ENCODE peak calls at places on chromosomes 11 and 22, in four cellular contexts. A is pancreas, V is omental fat pad, N is fibroblast of lung. D is an unnamed sample.
A peak's percentile ranks its signal among the peaks of the same experiment; 100 is the strongest.

GRCh38 chr11:45171550-45171949 is 25.1 kb downstream of the PRDM11 start:
- DNase-seq in A (no peak), V (no peak), N (no peak), D (no peak)

GRCh38 chr11:122025757-122026156 is 90.3 kb downstream of the BLID start:
- DNase-seq in A (no peak), V (no peak), N (no peak), D (no peak)

GRCh38 chr11:14022821-14023220 is 60.3 kb downstream of the SPON1 start:
- DNase-seq in A (no peak), V (no peak), N (no peak), D (no peak)

GRCh38 chr22:45688606-45689080 is 17.0 kb downstream of the ATXN10 start:
- DNase-seq in A (no peak), V (no peak), N (peak; percentile 95), D (no peak)

GRCh38 chr11:68328374-68329091 is 16.1 kb downstream of the LRP5 start:
- DNase-seq in A (peak; percentile 62), V (no peak), N (peak; percentile 49), D (no peak)

GRCh38 chr22:30867746-30868662 is 100.6 kb downstream of the MORC2 start:
- DNase-seq in A (no peak), V (no peak), N (no peak), D (no peak)

GRCh38 chr22:32660292-32660691 is 141.2 kb upstream of the TIMP3 start:
- DNase-seq in A (peak; percentile 56), V (peak; percentile 49), N (peak; percentile 62), D (peak; percentile 42)

GRCh38 chr22:19885841-19886592 is 31.3 kb upstream of the GNB1L start:
- DNase-seq in A (no peak), V (no peak), N (no peak), D (no peak)

GRCh38 chr22:34845391-34845790 is 220.6 kb upstream of the ISX start:
- DNase-seq in A (no peak), V (no peak), N (peak; percentile 1), D (no peak)

GRCh38 chr11:72585762-72586590 is 88.2 kb downstream of the PDE2A start:
- DNase-seq in A (peak; percentile 49), V (no peak), N (peak; percentile 35), D (peak; percentile 57)

GRCh38 chr11:131748146-131749050 is 378.0 kb downstream of the NTM start:
- DNase-seq in A (peak; percentile 48), V (no peak), N (peak; percentile 68), D (no peak)

GRCh38 chr22:17064498-17065100 is 20.2 kb upstream of the IL17RA start:
- DNase-seq in A (no peak), V (no peak), N (no peak), D (no peak)

GRCh38 chr11:117199916-117200812 is 994 bp downstream of the TAGLN start:
- DNase-seq in A (no peak), V (no peak), N (no peak), D (no peak)

GRCh38 chr11:56783448-56784041 is 35.0 kb upstream of the OR9G4 start:
- DNase-seq in A (no peak), V (no peak), N (peak; percentile 39), D (no peak)

GRCh38 chr22:36365020-36365411 is 22.8 kb downstream of the MYH9 start:
- DNase-seq in A (no peak), V (no peak), N (peak; percentile 98), D (peak; percentile 80)

GRCh38 chr11:93653566-93653965 is 7.9 kb upstream of the CEP295 start:
- DNase-seq in A (no peak), V (no peak), N (no peak), D (no peak)

GRCh38 chr22:49244466-49245420 is 582.9 kb downstream of the BRD1 start:
- DNase-seq in A (no peak), V (no peak), N (no peak), D (no peak)

GRCh38 chr22:28951969-28952521 is 68.7 kb downstream of the ZNRF3 start:
- DNase-seq in A (no peak), V (no peak), N (peak; percentile 71), D (no peak)
- TF ChIP-seq CTCF in A (no peak), V (no peak), N (no peak), D (no peak)

GRCh38 chr11:120180571-120181445 is 30.0 kb upstream of the OAF start:
- DNase-seq in A (no peak), V (peak; percentile 26), N (peak; percentile 85), D (peak; percentile 5)
- TF ChIP-seq CTCF in A (no peak), V (no peak), N (no peak), D (no peak)

DNA sequence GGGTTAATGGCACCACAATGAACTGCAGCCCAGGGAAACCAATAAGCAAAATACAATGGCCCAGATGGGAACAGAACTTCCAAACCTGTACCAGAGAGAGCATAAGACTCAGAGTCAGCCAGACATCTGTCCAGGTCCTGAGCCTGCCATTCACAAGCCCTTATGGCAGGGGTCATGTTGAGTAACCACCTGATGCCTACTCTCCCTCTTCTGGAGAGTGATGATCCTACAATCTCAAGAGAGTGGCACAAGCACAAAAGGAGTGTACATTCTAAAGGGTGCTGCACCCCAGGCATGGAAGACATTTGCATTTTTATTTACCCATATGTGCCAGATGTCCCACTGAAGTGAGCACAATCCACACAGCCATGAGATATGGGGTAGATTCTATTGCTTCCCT is 10.6 kb downstream of the TENM4 start:
- DNase-seq in A (no peak), V (no peak), N (no peak), D (no peak)
- TF ChIP-seq CTCF in A (no peak), V (no peak), N (no peak), D (no peak)

DNA sequence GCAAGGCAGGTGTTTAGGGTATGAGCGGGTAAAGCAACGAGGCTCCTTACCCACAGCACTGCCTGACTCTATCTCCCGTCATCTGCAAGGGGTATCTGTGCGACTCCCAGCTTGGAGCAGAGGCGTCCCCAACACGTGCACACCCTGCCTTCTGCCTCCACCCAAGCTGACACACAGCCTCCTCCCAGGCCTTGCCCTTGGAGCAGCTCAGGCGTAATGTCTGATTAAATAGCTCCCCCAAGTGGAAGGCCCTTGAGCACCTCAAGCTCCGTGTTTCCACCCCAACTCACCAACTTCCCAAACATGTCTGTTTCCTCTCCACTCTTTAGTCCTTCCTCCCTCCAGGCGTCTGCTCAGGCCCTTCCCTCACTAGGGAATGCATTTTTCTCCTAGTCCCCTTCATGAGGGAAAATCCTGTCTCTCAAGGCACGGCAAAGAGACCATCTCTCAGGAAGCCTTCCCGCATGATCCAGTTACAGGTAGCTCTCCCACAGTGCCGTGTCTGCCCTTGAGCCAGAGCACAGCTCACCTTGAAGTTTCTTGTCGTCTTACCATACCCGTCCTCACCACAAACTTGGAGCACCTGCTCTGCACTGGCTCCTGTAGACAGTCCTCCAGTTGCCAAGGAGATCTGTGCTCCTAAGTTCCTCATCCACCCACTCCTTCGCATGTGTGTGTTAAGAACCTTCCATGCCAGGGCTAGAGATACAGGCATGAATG is 15.8 kb downstream of the CYB5R2 start:
- DNase-seq in A (no peak), V (no peak), N (peak; percentile 10), D (no peak)
- TF ChIP-seq CTCF in A (no peak), V (no peak), N (peak; percentile 59), D (no peak)

GRCh38 chr22:23773247-23774113 is 831 bp downstream of the MMP11 start:
- DNase-seq in A (no peak), V (no peak), N (no peak), D (no peak)

GRCh38 chr22:23774114-23774921 is 1.7 kb downstream of the MMP11 start:
- DNase-seq in A (no peak), V (no peak), N (no peak), D (no peak)

GRCh38 chr22:23772315-23773246 is at the start of gene MMP11:
- DNase-seq in A (peak; percentile 76), V (no peak), N (peak; percentile 37), D (peak; percentile 38)

GRCh38 chr22:23775779-23776375 is 3.2 kb downstream of the MMP11 start:
- DNase-seq in A (no peak), V (no peak), N (no peak), D (no peak)

GRCh38 chr22:23774922-23775436 is 2.3 kb downstream of the MMP11 start:
- DNase-seq in A (no peak), V (no peak), N (peak; percentile 76), D (no peak)
- TF ChIP-seq CTCF in A (no peak), V (no peak), N (no peak), D (no peak)

D was measured in natural killer cell.